ENCODE peak calls at places on chromosomes 2 and 18, in nine cellular contexts. N, K, D, J, I, Y, W, P and A are unnamed samples.

GRCh38 chr18:11561293-11561692 is 48.1 kb upstream of the SLC35G4 start:
- DNase-seq in N (no peak), K (no peak), D (no peak), J (no peak), I (no peak), Y (no peak), W (no peak), P (no peak), A (no peak)

GRCh38 chr18:26008096-26008495 is 82.3 kb downstream of the SS18 start:
- DNase-seq in N (no peak), K (no peak), D (no peak), J (no peak), I (no peak), Y (no peak), W (no peak), P (no peak), A (no peak)

GRCh38 chr2:184463102-184463865 is 135.0 kb upstream of the ZNF804A start:
- DNase-seq in N (no peak), K (no peak), D (no peak), J (no peak), I (no peak), Y (no peak), W (no peak), P (no peak), A (no peak)

GRCh38 chr18:10949655-10950054 is 199.7 kb downstream of the PIEZO2 start:
- DNase-seq in N (no peak), K (no peak), D (no peak), J (no peak), I (no peak), Y (no peak), W (no peak), P (no peak), A (no peak)

GRCh38 chr18:46346896-46347630 is 242.9 kb downstream of the HAUS1 start:
- DNase-seq in N (no peak), K (no peak), D (no peak), J (no peak), I (no peak), Y (no peak), W (no peak), P (no peak), A (no peak)

GRCh38 chr2:191854385-191855372 is 7.8 kb upstream of the CAVIN2 start:
- DNase-seq in N (no peak), K (no peak), D (no peak), J (no peak), I (peak; percentile 88), Y (no peak), W (no peak), P (no peak), A (no peak)

GRCh38 chr2:178404380-178404767 is 46.6 kb downstream of the PRKRA start:
- DNase-seq in N (peak; percentile 77), K (no peak), D (peak; percentile 41), J (peak; percentile 78), I (peak; percentile 60), Y (no peak), W (no peak), P (no peak), A (no peak)

GRCh38 chr18:52002600-52002999 is 337.4 kb upstream of the DCC start:
- DNase-seq in N (no peak), K (no peak), D (no peak), J (no peak), I (no peak), Y (no peak), W (no peak), P (no peak), A (no peak)

GRCh38 chr18:8742382-8743361 is 37.3 kb downstream of the MTCL1 start:
- DNase-seq in N (no peak), K (no peak), D (peak; percentile 60), J (no peak), I (no peak), Y (peak; percentile 8), W (no peak), P (no peak), A (no peak)

GRCh38 chr2:160109939-160110673 is 47.7 kb upstream of the PLA2R1 start:
- DNase-seq in N (peak; percentile 54), K (peak; percentile 10), D (peak; percentile 67), J (peak; percentile 79), I (peak; percentile 49), Y (peak; percentile 7), W (peak; percentile 9), P (peak; percentile 32), A (no peak)

GRCh38 chr2:69381337-69381737 is 5.7 kb downstream of the GFPT1 start:
- DNase-seq in N (no peak), K (no peak), D (no peak), J (no peak), I (peak; percentile 25), Y (no peak), W (no peak), P (no peak), A (no peak)

GRCh38 chr2:145644820-145645302 is 1124.9 kb upstream of the ZEB2 start:
- DNase-seq in N (no peak), K (no peak), D (no peak), J (no peak), I (no peak), Y (no peak), W (no peak), P (no peak), A (no peak)

GRCh38 chr2:215970425-215970824 is 42.9 kb downstream of the MREG start:
- DNase-seq in N (peak; percentile 64), K (peak; percentile 12), D (no peak), J (peak; percentile 21), I (peak; percentile 49), Y (no peak), W (no peak), P (peak; percentile 11), A (no peak)

GRCh38 chr18:49839012-49839411 is 25.7 kb upstream of the ACAA2 start:
- DNase-seq in N (no peak), K (no peak), D (no peak), J (peak; percentile 31), I (peak; percentile 79), Y (no peak), W (no peak), P (no peak), A (no peak)

GRCh38 chr2:24359701-24360049 is 661 bp downstream of the ITSN2 start:
- DNase-seq in N (peak; percentile 43), K (peak; percentile 31), D (peak; percentile 65), J (peak; percentile 37), I (peak; percentile 12), Y (peak; percentile 48), W (no peak), P (peak; percentile 31), A (peak; percentile 27)

GRCh38 chr2:118185210-118186109 is 97.2 kb downstream of the INSIG2 start:
- DNase-seq in N (peak; percentile 59), K (peak; percentile 55), D (peak; percentile 59), J (peak; percentile 53), I (peak; percentile 21), Y (peak; percentile 11), W (no peak), P (peak; percentile 42), A (peak; percentile 70)

GRCh38 chr18:2169656-2170055 is 401.6 kb downstream of the METTL4 start:
- DNase-seq in N (no peak), K (no peak), D (no peak), J (no peak), I (no peak), Y (no peak), W (no peak), P (no peak), A (no peak)

GRCh38 chr2:179555681-179556283 is 291.1 kb upstream of the SESTD1 start:
- DNase-seq in N (no peak), K (no peak), D (no peak), J (no peak), I (no peak), Y (no peak), W (no peak), P (no peak), A (peak; percentile 9)

GRCh38 chr2:12978058-12978835 is 261.5 kb downstream of the TRIB2 start:
- DNase-seq in N (no peak), K (no peak), D (no peak), J (no peak), I (no peak), Y (no peak), W (no peak), P (no peak), A (no peak)